ENCODE peak calls at places on chromosomes 7 and 10, in seven cellular contexts. W is HepG2, G is Panc1, Q is K562, I is GM12878, B is HCT116, V is upper lobe of left lung. S is an unnamed sample.

GRCh38 chr10:63547628-63548356 is 26.6 kb downstream of the REEP3 start:
- ATAC-seq in W (no peak), G (no peak), Q (peak; percentile 58), I (no peak), B (no peak), V (no peak), S (no peak)

GRCh38 chr7:117809958-117810357 is 63.3 kb downstream of the CTTNBP2 start:
- ATAC-seq in W (no peak), G (no peak), Q (peak; percentile 48), I (peak; percentile 87), B (no peak), V (no peak), S (no peak)

GRCh38 chr10:63171926-63172325 is 38.8 kb downstream of the NRBF2 start:
- ATAC-seq in W (no peak), G (no peak), Q (no peak), I (no peak), B (no peak), V (no peak), S (no peak)

GRCh38 chr7:77284005-77284404 is 84.4 kb upstream of the FGL2 start:
- ATAC-seq in W (no peak), G (no peak), Q (no peak), I (no peak), B (no peak), V (no peak), S (no peak)

GRCh38 chr10:28913850-28914249 is 236.5 kb downstream of the BAMBI start:
- ATAC-seq in W (no peak), G (no peak), Q (no peak), I (no peak), B (peak; percentile 63), V (no peak), S (no peak)

GRCh38 chr7:84196007-84196551 is 1.5 kb upstream of the SEMA3A start:
- ATAC-seq in W (no peak), G (peak; percentile 76), Q (no peak), I (peak; percentile 26), B (peak; percentile 75), V (peak; percentile 69), S (peak; percentile 58)

GRCh38 chr7:112143567-112143966 is 62.6 kb downstream of the DOCK4 start:
- ATAC-seq in W (no peak), G (no peak), Q (no peak), I (no peak), B (no peak), V (peak; percentile 88), S (peak; percentile 74)

GRCh38 chr7:50733552-50733951 is 49.1 kb downstream of the GRB10 start:
- ATAC-seq in W (peak; percentile 63), G (no peak), Q (no peak), I (no peak), B (no peak), V (peak; percentile 56), S (no peak)

GRCh38 chr10:26335574-26336093 is 102.5 kb upstream of the APBB1IP start:
- ATAC-seq in W (no peak), G (no peak), Q (no peak), I (peak; percentile 86), B (no peak), V (peak; percentile 39), S (no peak)

GRCh38 chr7:119270045-119270464 is 1002.9 kb upstream of the KCND2 start:
- ATAC-seq in W (peak; percentile 97), G (peak; percentile 90), Q (peak; percentile 93), I (peak; percentile 98), B (peak; percentile 97), V (peak; percentile 86), S (no peak)

GRCh38 chr7:108294595-108294994 is 161.6 kb downstream of the NRCAM start:
- ATAC-seq in W (no peak), G (no peak), Q (peak; percentile 56), I (peak; percentile 97), B (no peak), V (no peak), S (no peak)

GRCh38 chr10:22370320-22370719 is 25.0 kb downstream of the SPAG6 start:
- ATAC-seq in W (no peak), G (no peak), Q (no peak), I (peak; percentile 33), B (no peak), V (no peak), S (no peak)

GRCh38 chr7:101163281-101164070 is 1.9 kb downstream of the VGF start:
- ATAC-seq in W (peak; percentile 8), G (peak; percentile 61), Q (peak; percentile 53), I (peak; percentile 40), B (peak; percentile 41), V (no peak), S (no peak)

GRCh38 chr10:8520382-8520781 is 465.9 kb downstream of the GATA3 start:
- ATAC-seq in W (no peak), G (no peak), Q (no peak), I (no peak), B (no peak), V (no peak), S (no peak)

GRCh38 chr10:47024399-47025252 is 113.4 kb downstream of the PTPN20 start:
- ATAC-seq in W (peak; percentile 90), G (peak; percentile 93), Q (peak; percentile 93), I (peak; percentile 97), B (peak; percentile 99), V (peak; percentile 51), S (peak; percentile 43)

GRCh38 chr7:26627871-26628270 is 236.5 kb downstream of the SKAP2 start:
- ATAC-seq in W (no peak), G (no peak), Q (no peak), I (no peak), B (no peak), V (no peak), S (no peak)

GRCh38 chr10:124259139-124259825 is 159.4 kb downstream of the OAT start:
- ATAC-seq in W (peak; percentile 86), G (peak; percentile 64), Q (no peak), I (peak; percentile 72), B (peak; percentile 84), V (no peak), S (no peak)

GRCh38 chr10:29820890-29821398 is 186.2 kb upstream of the SVIL start:
- ATAC-seq in W (no peak), G (no peak), Q (no peak), I (no peak), B (peak; percentile 49), V (peak; percentile 68), S (peak; percentile 76)

GRCh38 chr7:157518514-157519175 is 181.8 kb downstream of the DNAJB6 start:
- ATAC-seq in W (no peak), G (no peak), Q (no peak), I (no peak), B (no peak), V (no peak), S (no peak)

GRCh38 chr10:5012595-5012994 is 8.9 kb upstream of the AKR1C2 start:
- ATAC-seq in W (no peak), G (no peak), Q (no peak), I (no peak), B (no peak), V (no peak), S (no peak)

GRCh38 chr7:133491319-133491718 is 238.4 kb downstream of the EXOC4 start:
- ATAC-seq in W (no peak), G (no peak), Q (no peak), I (no peak), B (no peak), V (no peak), S (no peak)

GRCh38 chr7:107262857-107263256 is 94.1 kb downstream of the HBP1 start:
- ATAC-seq in W (no peak), G (no peak), Q (no peak), I (no peak), B (no peak), V (no peak), S (no peak)

GRCh38 chr7:100003711-100004661 is 11.4 kb upstream of the ZKSCAN1 start:
- ATAC-seq in W (peak; percentile 96), G (peak; percentile 83), Q (no peak), I (no peak), B (no peak), V (peak; percentile 63), S (no peak)

GRCh38 chr10:127405221-127405620 is 143.9 kb upstream of the NPS start:
- ATAC-seq in W (no peak), G (no peak), Q (no peak), I (no peak), B (no peak), V (no peak), S (no peak)

GRCh38 chr10:76086571-76087260 is 655.3 kb downstream of the LRMDA start:
- ATAC-seq in W (peak; percentile 99), G (no peak), Q (peak; percentile 84), I (peak; percentile 92), B (peak; percentile 83), V (peak; percentile 71), S (peak; percentile 88)

GRCh38 chr7:142248-142955 is 50.0 kb upstream of the FAM20C start:
- ATAC-seq in W (peak; percentile 99), G (peak; percentile 24), Q (peak; percentile 42), I (no peak), B (no peak), V (peak; percentile 53), S (peak; percentile 64)

GRCh38 chr10:14385591-14386201 is 55.0 kb upstream of the FRMD4A start:
- ATAC-seq in W (no peak), G (no peak), Q (no peak), I (no peak), B (peak; percentile 27), V (no peak), S (no peak)
- TF ChIP-seq CTCF in W (no peak), G (peak; percentile 19), Q (no peak), I (no peak), B (peak; percentile 4), V (no peak), S (no peak)

GRCh38 chr7:137992738-137993394 is 9.0 kb downstream of the CREB3L2 start:
- ATAC-seq in W (peak; percentile 76), G (no peak), Q (peak; percentile 73), I (peak; percentile 76), B (no peak), V (peak; percentile 83), S (peak; percentile 82)
- TF ChIP-seq POLR2AphosphoS5 in W (no peak), G (no peak), Q (no peak), I (no peak), B (no peak), V (no peak), S (peak; percentile 90)

GRCh38 chr7:98913026-98913425 is 34.7 kb downstream of the TRRAP start:
- ATAC-seq in W (no peak), G (no peak), Q (no peak), I (no peak), B (no peak), V (no peak), S (no peak)
- H3K36me3 ChIP-seq in W (peaks cover 78% of the 10 kb centered on the region), G (peaks cover 20% of the 10 kb centered on the region), Q (peaks cover 95% of the 10 kb centered on the region), I (peaks cover 17% of the 10 kb centered on the region), B (peaks cover 49% of the 10 kb centered on the region), V (peaks cover 80% of the 10 kb centered on the region), S (peaks cover 97% of the 10 kb centered on the region)

GRCh38 chr10:100515612-100516011 is 4.0 kb downstream of the SEC31B start:
- ATAC-seq in W (no peak), G (no peak), Q (no peak), I (no peak), B (no peak), V (no peak), S (no peak)

GRCh38 chr10:100519321-100520051 is at the start of gene SEC31B:
- ATAC-seq in W (peak; percentile 97), G (peak; percentile 42), Q (no peak), I (peak; percentile 23), B (peak; percentile 24), V (peak; percentile 63), S (peak; percentile 76)

GRCh38 chr10:100518761-100519241 is 860 bp downstream of the SEC31B start:
- ATAC-seq in W (peak; percentile 76), G (peak; percentile 81), Q (peak; percentile 78), I (peak; percentile 78), B (peak; percentile 79), V (peak; percentile 85), S (peak; percentile 59)

GRCh38 chr10:100520811-100521210 is 1.1 kb upstream of the SEC31B start:
- ATAC-seq in W (no peak), G (no peak), Q (no peak), I (no peak), B (no peak), V (no peak), S (no peak)

GRCh38 chr10:100516847-100517246 is 2.8 kb downstream of the SEC31B start:
- ATAC-seq in W (peak; percentile 24), G (peak; percentile 39), Q (peak; percentile 86), I (peak; percentile 30), B (peak; percentile 52), V (no peak), S (no peak)
- TF ChIP-seq CTCF in W (peak; percentile 44), G (peak; percentile 38), Q (peak; percentile 41), I (peak; percentile 7), B (no peak), V (no peak), S (no peak)

S was measured in gastroesophageal sphincter.